ENCODE peak calls at places on chromosomes 7 and 10, in six cellular contexts. N is glutamatergic neuron, B is kidney epithelial cell, O is tibial artery, R is fibroblast of pulmonary artery, Q is HL-60. X is an unnamed sample.

GRCh38 chr10:132322621-132323048 is 9.4 kb upstream of the LRRC27 start:
- DNase-seq in R (peak), O (no peak), N (no peak), B (no peak), Q (peak), X (no peak)

GRCh38 chr7:83410989-83411591 is 237.8 kb downstream of the SEMA3E start:
- DNase-seq in O (no peak), Q (peak), N (no peak), B (no peak), R (peak), X (peak)

GRCh38 chr7:26663905-26664673 is 200.3 kb downstream of the SKAP2 start:
- DNase-seq in N (no peak), R (no peak), O (no peak), Q (no peak), B (no peak), X (no peak)

GRCh38 chr7:72098812-72099211 is 313.3 kb downstream of the CALN1 start:
- DNase-seq in Q (no peak), B (no peak), O (no peak), N (no peak), R (no peak), X (no peak)

GRCh38 chr7:20532841-20533240 is 82.6 kb upstream of the ABCB5 start:
- DNase-seq in B (no peak), Q (no peak), N (no peak), O (no peak), R (peak), X (no peak)

GRCh38 chr10:91617073-91617580 is 15.7 kb downstream of the PPP1R3C start:
- DNase-seq in B (no peak), R (peak), Q (no peak), N (no peak), O (no peak), X (no peak)

GRCh38 chr10:114806572-114807391 is 14.8 kb upstream of the FHIP2A start:
- DNase-seq in N (no peak), R (no peak), O (no peak), B (no peak), Q (no peak), X (no peak)

GRCh38 chr7:44767912-44768662 is 19.4 kb downstream of the ZMIZ2 start:
- DNase-seq in R (peak), N (peak), Q (peak), B (no peak), O (peak), X (no peak)

GRCh38 chr10:70786799-70787415 is 1.7 kb upstream of the TBATA start:
- DNase-seq in Q (no peak), R (no peak), N (no peak), O (no peak), B (no peak), X (no peak)

GRCh38 chr7:55132890-55133551 is 114.2 kb downstream of the EGFR start:
- DNase-seq in N (no peak), R (peak), B (peak), O (peak), Q (no peak), X (no peak)

GRCh38 chr7:116790025-116790424 is 72.4 kb upstream of the CAPZA2 start:
- DNase-seq in B (no peak), Q (no peak), N (no peak), R (no peak), O (no peak), X (no peak)

GRCh38 chr10:132265878-132266496 is 41.8 kb downstream of the STK32C start:
- DNase-seq in R (peak), O (no peak), B (no peak), Q (no peak), N (no peak), X (no peak)

GRCh38 chr7:20199015-20199737 is 18.0 kb downstream of the MACC1 start:
- DNase-seq in O (peak), N (no peak), Q (peak), R (peak), B (peak), X (no peak)

DNA sequence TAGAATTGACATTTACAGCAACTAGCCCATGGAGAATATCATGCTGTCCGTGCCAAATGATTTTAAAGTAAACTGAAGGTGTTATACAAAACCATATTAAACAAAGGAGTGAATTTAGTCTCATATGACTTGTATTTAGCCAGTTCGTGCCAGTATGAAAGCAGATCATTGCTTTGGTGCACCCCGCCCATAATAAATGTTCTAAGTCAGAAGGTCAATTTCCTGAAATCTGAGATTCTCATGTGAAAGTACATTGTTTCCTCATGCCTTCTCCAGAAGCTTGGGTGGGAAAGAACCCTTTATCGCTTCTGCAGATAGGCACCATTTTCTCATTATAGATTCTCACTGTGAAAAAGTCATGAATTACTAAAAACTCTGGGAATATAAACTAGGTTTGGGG is 106.4 kb downstream of the CAMK1D start:
- DNase-seq in R (peak), Q (no peak), O (no peak), B (no peak), N (no peak), X (no peak)
- TF ChIP-seq CTCF in R (no peak), Q (no peak), O (no peak), B (no peak), N (no peak), X (no peak)

GRCh38 chr7:111301891-111302290 is 211.0 kb downstream of the LRRN3 start:
- DNase-seq in R (no peak), Q (no peak), N (no peak), O (no peak), B (no peak), X (no peak)
- TF ChIP-seq CTCF in R (no peak), Q (no peak), N (no peak), O (no peak), B (no peak), X (no peak)

GRCh38 chr7:151076863-151077704 is 3.5 kb downstream of the FASTK start:
- DNase-seq in O (no peak), R (no peak), Q (peak), B (no peak), N (peak), X (peak)
- TF ChIP-seq CTCF in O (peak), R (peak), Q (no peak), B (peak), N (peak), X (peak)

GRCh38 chr10:101684782-101685181 is 10.2 kb downstream of the FBXW4 start:
- DNase-seq in O (no peak), R (no peak), N (no peak), Q (no peak), B (no peak), X (no peak)
- TF ChIP-seq CTCF in O (no peak), R (no peak), N (no peak), Q (no peak), B (no peak), X (no peak)